ENCODE peak calls at places on chromosomes 7 and 10, in four cellular contexts. One of them, this sample, is unnamed.

GRCh38 chr7:21077602-21078001 is 290.9 kb upstream of the SP8 start:
- DNase-seq in choroid plexus epithelial cell: no peak
- DNase-seq in CD8-positive, alpha-beta memory T cell: no peak
- DNase-seq in coronary artery: no peak
- DNase-seq in this sample: no peak

GRCh38 chr10:89521368-89521767 is 14.0 kb downstream of the SLC16A12 start:
- DNase-seq in choroid plexus epithelial cell: peak
- DNase-seq in CD8-positive, alpha-beta memory T cell: no peak
- DNase-seq in coronary artery: no peak
- DNase-seq in this sample: no peak

GRCh38 chr10:92419740-92420553 is 129.0 kb downstream of the MARCHF5 start:
- DNase-seq in choroid plexus epithelial cell: peak
- DNase-seq in CD8-positive, alpha-beta memory T cell: no peak
- DNase-seq in coronary artery: no peak
- DNase-seq in this sample: no peak

GRCh38 chr7:17304926-17305325 is 6.5 kb downstream of the AHR start:
- DNase-seq in choroid plexus epithelial cell: peak
- DNase-seq in CD8-positive, alpha-beta memory T cell: no peak
- DNase-seq in coronary artery: no peak
- DNase-seq in this sample: peak

GRCh38 chr7:111025013-111025412 is 65.9 kb upstream of the LRRN3 start:
- DNase-seq in choroid plexus epithelial cell: no peak
- DNase-seq in CD8-positive, alpha-beta memory T cell: no peak
- DNase-seq in coronary artery: no peak
- DNase-seq in this sample: no peak

GRCh38 chr10:52755297-52756062 is 17.1 kb downstream of the MBL2 start:
- DNase-seq in choroid plexus epithelial cell: peak
- DNase-seq in CD8-positive, alpha-beta memory T cell: no peak
- DNase-seq in coronary artery: no peak
- DNase-seq in this sample: peak

GRCh38 chr10:12434277-12434676 is 84.9 kb downstream of the CAMK1D start:
- DNase-seq in choroid plexus epithelial cell: no peak
- DNase-seq in CD8-positive, alpha-beta memory T cell: no peak
- DNase-seq in coronary artery: no peak
- DNase-seq in this sample: no peak

GRCh38 chr7:36961097-36961496 is 236.8 kb upstream of the AOAH start:
- DNase-seq in choroid plexus epithelial cell: no peak
- DNase-seq in CD8-positive, alpha-beta memory T cell: no peak
- DNase-seq in coronary artery: no peak
- DNase-seq in this sample: no peak

GRCh38 chr10:89342219-89342966 is 14.6 kb downstream of the IFIT3 start:
- DNase-seq in choroid plexus epithelial cell: peak
- DNase-seq in CD8-positive, alpha-beta memory T cell: no peak
- DNase-seq in coronary artery: no peak
- DNase-seq in this sample: peak

GRCh38 chr7:57821438-57822382 is 371.7 kb downstream of the ZNF716 start:
- DNase-seq in choroid plexus epithelial cell: no peak
- DNase-seq in CD8-positive, alpha-beta memory T cell: no peak
- DNase-seq in coronary artery: no peak
- DNase-seq in this sample: no peak

GRCh38 chr10:6928531-6929080 is 348.5 kb upstream of the PRKCQ start:
- DNase-seq in choroid plexus epithelial cell: no peak
- DNase-seq in CD8-positive, alpha-beta memory T cell: peak
- DNase-seq in coronary artery: no peak
- DNase-seq in this sample: no peak

GRCh38 chr7:4665661-4666060 is 16.4 kb upstream of the FOXK1 start:
- DNase-seq in choroid plexus epithelial cell: peak
- DNase-seq in CD8-positive, alpha-beta memory T cell: no peak
- DNase-seq in coronary artery: no peak
- DNase-seq in this sample: no peak

This sample was measured in RWPE1.